ENCODE peak calls at places on chromosomes 11 and 22, in five cellular contexts. P is ELF-1, L is NCI-H1092 treated with DMSO at 0.1 percent for 48 hours, X is NCI-H2029, M is prostate gland. N is an unnamed sample.

GRCh38 chr22:49555526-49555925 is 272.1 kb downstream of the BRD1 start:
- DNase-seq in P (no peak), L (no peak), X (no peak), M (no peak), N (no peak)

GRCh38 chr11:68780829-68781228 is 29.5 kb upstream of the TESMIN start:
- DNase-seq in P (peak), L (no peak), X (no peak), M (no peak), N (peak)

GRCh38 chr11:117072517-117073218 is 25.6 kb downstream of the SIK3 start:
- DNase-seq in P (no peak), L (no peak), X (peak), M (no peak), N (peak)

GRCh38 chr11:4610258-4610935 is 2.4 kb upstream of the TRIM68 start:
- DNase-seq in P (no peak), L (no peak), X (no peak), M (no peak), N (no peak)

GRCh38 chr22:23915230-23915754 is 21.1 kb downstream of the MIF start:
- DNase-seq in P (no peak), L (no peak), X (no peak), M (no peak), N (no peak)

GRCh38 chr11:32960553-32961164 is 55.0 kb upstream of the DEPDC7 start:
- DNase-seq in P (no peak), L (peak), X (peak), M (no peak), N (no peak)

GRCh38 chr11:64874308-64874707 is 4.1 kb downstream of the EHD1 start:
- DNase-seq in P (no peak), L (no peak), X (no peak), M (no peak), N (no peak)

GRCh38 chr11:76850815-76851214 is 9.9 kb upstream of the ACER3 start:
- DNase-seq in P (no peak), L (no peak), X (no peak), M (no peak), N (no peak)

GRCh38 chr11:113447621-113448310 is 27.4 kb downstream of the DRD2 start:
- DNase-seq in P (peak), L (no peak), X (no peak), M (no peak), N (no peak)

GRCh38 chr11:69371731-69372588 is 78.0 kb downstream of the MYEOV start:
- DNase-seq in P (no peak), L (no peak), X (no peak), M (no peak), N (no peak)

GRCh38 chr11:64877390-64878222 is 815 bp downstream of the EHD1 start:
- DNase-seq in P (peak), L (no peak), X (no peak), M (no peak), N (no peak)

GRCh38 chr22:25402501-25403283 is 161.8 kb upstream of the GRK3 start:
- DNase-seq in P (no peak), L (no peak), X (no peak), M (peak), N (no peak)

GRCh38 chr11:10304495-10305261 is at the start of gene ADM:
- DNase-seq in P (peak), L (peak), X (peak), M (peak), N (peak)

GRCh38 chr11:110296226-110297081 is at the start of gene RDX:
- DNase-seq in P (peak), L (peak), X (peak), M (peak), N (peak)

GRCh38 chr22:27919943-27920755 is 1.1 kb upstream of the PITPNB start:
- DNase-seq in P (peak), L (peak), X (no peak), M (no peak), N (peak)

GRCh38 chr11:2387266-2387982 is 10.3 kb downstream of the CD81 start:
- DNase-seq in P (no peak), L (no peak), X (no peak), M (no peak), N (no peak)

GRCh38 chr22:26975381-26975780 is 318.0 kb downstream of the MIAT start:
- DNase-seq in P (no peak), L (no peak), X (no peak), M (no peak), N (no peak)

GRCh38 chr11:87437844-87438223 is 400.1 kb downstream of the TMEM135 start:
- DNase-seq in P (no peak), L (no peak), X (no peak), M (no peak), N (no peak)

GRCh38 chr11:66011239-66011784 is 496 bp upstream of the CST6 start:
- DNase-seq in P (peak), L (no peak), X (peak), M (peak), N (no peak)

GRCh38 chr11:12938590-12939247 is 70.4 kb upstream of the RASSF10 start:
- DNase-seq in P (no peak), L (no peak), X (no peak), M (no peak), N (no peak)

GRCh38 chr11:60948251-60948650 is 3.7 kb downstream of the SLC15A3 start:
- DNase-seq in P (no peak), L (no peak), X (no peak), M (no peak), N (no peak)

GRCh38 chr11:107457558-107458271 is at the start of gene CWF19L2:
- DNase-seq in P (peak), L (peak), X (peak), M (peak), N (peak)

GRCh38 chr11:47376543-47377371 is 1.6 kb downstream of the SPI1 start:
- DNase-seq in P (no peak), L (no peak), X (no peak), M (no peak), N (no peak)

GRCh38 chr11:69387409-69387885 is 93.5 kb downstream of the MYEOV start:
- DNase-seq in P (no peak), L (no peak), X (no peak), M (no peak), N (no peak)

GRCh38 chr11:9077164-9077563 is 14.2 kb downstream of the SCUBE2 start:
- DNase-seq in P (no peak), L (no peak), X (no peak), M (no peak), N (no peak)

GRCh38 chr11:257766-258493 is 20.3 kb upstream of the NLRP6 start:
- DNase-seq in P (no peak), L (no peak), X (no peak), M (no peak), N (no peak)

GRCh38 chr11:118895093-118896039 is 11.7 kb downstream of the CXCR5 start:
- DNase-seq in P (no peak), L (no peak), X (no peak), M (no peak), N (no peak)

GRCh38 chr11:107999759-108000455 is 8.8 kb upstream of the CUL5 start:
- DNase-seq in P (peak), L (peak), X (no peak), M (no peak), N (no peak)

GRCh38 chr22:29700206-29700948 is 19.4 kb upstream of the CABP7 start:
- DNase-seq in P (no peak), L (peak), X (no peak), M (no peak), N (no peak)

GRCh38 chr11:83625336-83625735 is 339.2 kb upstream of the CCDC90B start:
- DNase-seq in P (no peak), L (no peak), X (no peak), M (no peak), N (no peak)

GRCh38 chr11:60208146-60208895 is 25.4 kb upstream of the MS4A6A start:
- DNase-seq in P (no peak), L (no peak), X (no peak), M (no peak), N (no peak)

GRCh38 chr11:76772100-76772782 is 10.9 kb upstream of the TSKU start:
- DNase-seq in P (no peak), L (no peak), X (no peak), M (no peak), N (no peak)

GRCh38 chr11:61841636-61842332 is 13.7 kb downstream of the FADS2 start:
- DNase-seq in P (no peak), L (no peak), X (no peak), M (no peak), N (no peak)

N was measured in mucosa of gallbladder.